ENCODE peak calls at places on chromosomes 16 and 17, in four cellular contexts. C is adrenal gland, N is prostate gland, A is Calu3. R is an unnamed sample.
A peak's percentile ranks its signal among the peaks of the same experiment; 100 is the strongest.

GRCh38 chr17:55872374-55872773 is 121.5 kb downstream of the PCTP start:
- DNase-seq in C (no peak), N (no peak), A (no peak), R (no peak)

GRCh38 chr16:78235168-78235800 is 135.8 kb downstream of the WWOX start:
- DNase-seq in C (peak; percentile 68), N (peak; percentile 68), A (peak; percentile 86), R (peak; percentile 70)

GRCh38 chr17:65403129-65403528 is 158.3 kb downstream of the AXIN2 start:
- DNase-seq in C (no peak), N (no peak), A (no peak), R (no peak)

GRCh38 chr16:62755938-62756337 is 719.7 kb upstream of the CDH8 start:
- DNase-seq in C (no peak), N (no peak), A (no peak), R (no peak)

GRCh38 chr16:67470314-67470713 is 10.6 kb downstream of the ATP6V0D1 start:
- DNase-seq in C (peak; percentile 97), N (peak; percentile 71), A (no peak), R (no peak)

GRCh38 chr16:89392881-89393730 is 97.3 kb downstream of the ANKRD11 start:
- DNase-seq in C (no peak), N (no peak), A (no peak), R (no peak)

GRCh38 chr17:21296097-21297025 is 11.8 kb downstream of the MAP2K3 start:
- DNase-seq in C (no peak), N (no peak), A (no peak), R (no peak)

GRCh38 chr16:75250089-75250808 is 1.2 kb downstream of the BCAR1 start:
- DNase-seq in C (peak; percentile 64), N (peak; percentile 31), A (peak; percentile 66), R (peak; percentile 27)

GRCh38 chr17:69717819-69718218 is 303.3 kb downstream of the MAP2K6 start:
- DNase-seq in C (no peak), N (no peak), A (no peak), R (no peak)

GRCh38 chr16:85796599-85796998 is 2.7 kb downstream of the EMC8 start:
- DNase-seq in C (no peak), N (no peak), A (no peak), R (no peak)

GRCh38 chr17:67673006-67673405 is 44.7 kb upstream of the NOL11 start:
- DNase-seq in C (no peak), N (no peak), A (no peak), R (no peak)

GRCh38 chr17:67679225-67679624 is 38.5 kb upstream of the NOL11 start:
- DNase-seq in C (no peak), N (no peak), A (no peak), R (no peak)

GRCh38 chr17:67671492-67671891 is 46.2 kb upstream of the NOL11 start:
- DNase-seq in C (no peak), N (peak; percentile 62), A (no peak), R (no peak)

GRCh38 chr17:67672592-67672991 is 45.1 kb upstream of the NOL11 start:
- DNase-seq in C (no peak), N (no peak), A (no peak), R (no peak)

GRCh38 chr17:67675481-67675880 is 42.3 kb upstream of the NOL11 start:
- DNase-seq in C (no peak), N (no peak), A (no peak), R (no peak)
- TF ChIP-seq CTCF in C (no peak), N (no peak), A (no peak), R (no peak)

GRCh38 chr16:6682142-6682811 is 650.4 kb upstream of the RBFOX1 start:
- DNase-seq in C (peak; percentile 37), N (no peak), A (peak; percentile 31), R (no peak)
- TF ChIP-seq CTCF in C (peak; percentile 61), N (peak; percentile 18), A (peak; percentile 43), R (peak; percentile 25)

GRCh38 chr17:17683710-17684365 is 2.6 kb downstream of the RAI1 start:
- DNase-seq in C (no peak), N (no peak), A (no peak), R (no peak)

GRCh38 chr17:17682293-17682736 is 1.1 kb downstream of the RAI1 start:
- DNase-seq in C (peak; percentile 51), N (peak; percentile 40), A (no peak), R (no peak)

GRCh38 chr17:17681187-17681743 is at the start of gene RAI1:
- DNase-seq in C (peak; percentile 82), N (peak; percentile 78), A (peak; percentile 76), R (peak; percentile 82)

GRCh38 chr17:17681744-17682292 is 560 bp downstream of the RAI1 start:
- DNase-seq in C (peak; percentile 61), N (peak; percentile 39), A (no peak), R (no peak)

GRCh38 chr17:17682737-17683675 is 1.7 kb downstream of the RAI1 start:
- DNase-seq in C (peak; percentile 89), N (peak; percentile 69), A (peak; percentile 63), R (peak; percentile 90)
- TF ChIP-seq CTCF in C (no peak), N (no peak), A (no peak), R (no peak)

DNA sequence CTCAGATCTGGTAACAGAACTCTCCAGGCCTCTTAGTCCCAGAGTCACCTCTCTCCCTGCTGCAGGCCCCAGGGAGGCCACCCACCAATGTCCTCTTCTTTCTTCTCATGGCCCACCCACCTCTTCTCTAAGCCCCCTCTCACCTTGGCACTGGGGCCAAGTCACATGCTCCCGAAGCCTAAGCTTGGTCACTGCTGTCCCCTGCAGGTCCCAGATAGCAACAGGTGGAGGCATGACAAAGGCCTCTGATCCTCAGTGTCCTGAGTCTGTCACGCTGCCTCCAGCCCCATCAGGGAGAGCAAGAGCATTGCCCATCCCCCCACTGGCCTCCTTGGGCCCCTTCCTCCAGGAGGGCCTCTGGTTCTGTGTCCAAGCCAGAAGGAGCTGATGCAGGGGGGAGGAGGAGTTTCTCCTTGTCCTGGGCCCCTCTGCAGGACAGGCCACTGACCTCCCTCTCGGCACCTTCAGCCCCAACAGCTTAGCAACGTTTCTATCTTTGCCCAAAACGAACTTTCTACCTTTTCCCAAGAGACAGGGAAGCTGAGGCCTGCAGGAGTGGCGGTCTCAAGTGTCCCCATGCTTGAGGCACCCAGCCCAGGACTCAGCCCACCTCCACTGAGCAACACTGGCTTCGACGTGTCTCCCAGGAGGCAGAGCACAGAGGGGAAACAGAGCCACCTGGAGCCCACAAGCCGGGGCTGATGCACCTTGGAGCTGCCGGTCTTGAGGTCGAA is 8.6 kb downstream of the P2RX1 start:
- DNase-seq in C (no peak), N (no peak), A (no peak), R (no peak)
- TF ChIP-seq CTCF in C (peak; percentile 36), N (peak; percentile 48), A (no peak), R (peak; percentile 33)

R was measured in astrocyte of the spinal cord.